ENCODE peak calls at places on chromosomes 3 and 15, in ten cellular contexts. O, N, V, M, C, X, K, R, H and A are unnamed samples. For H3K9me3, the result is how much of the 10 kb centered on the place peaks cover.

GRCh38 chr3:138092023-138092422 is 23.4 kb downstream of the DZIP1L start:
- DNase-seq in M (no peak), R (no peak), H (no peak), O (no peak), V (no peak), N (peak), X (no peak), K (no peak), C (no peak), A (no peak)

GRCh38 chr3:43786102-43786952 is 95.6 kb downstream of the ABHD5 start:
- DNase-seq in C (no peak), X (no peak), R (no peak), H (no peak), V (peak), O (no peak), K (no peak), M (no peak), N (no peak), A (no peak)

GRCh38 chr3:117411991-117412390 is 702.4 kb downstream of the TUSC7 start:
- DNase-seq in N (no peak), O (no peak), X (no peak), V (no peak), R (no peak), H (no peak), K (no peak), C (no peak), M (no peak), A (no peak)

GRCh38 chr15:38563723-38564519 is 693 bp downstream of the RASGRP1 start:
- DNase-seq in O (peak), V (peak), C (peak), N (no peak), H (peak), R (peak), X (no peak), M (peak), K (peak), A (peak)

GRCh38 chr15:32872606-32873291 is 154.9 kb downstream of the GREM1 start:
- DNase-seq in O (peak), H (no peak), N (peak), M (no peak), C (no peak), R (no peak), X (peak), K (peak), V (no peak), A (peak)

GRCh38 chr3:149686996-149687395 is 29.2 kb upstream of the WWTR1 start:
- DNase-seq in V (no peak), M (no peak), C (no peak), O (no peak), N (no peak), X (no peak), K (no peak), R (no peak), H (no peak), A (no peak)

GRCh38 chr3:139202959-139203349 is 140.9 kb upstream of the MRPS22 start:
- DNase-seq in O (no peak), R (no peak), V (no peak), K (no peak), H (no peak), M (no peak), N (no peak), C (no peak), X (no peak), A (no peak)

GRCh38 chr15:56916825-56917477 is 1.5 kb upstream of the TCF12 start:
- DNase-seq in K (no peak), O (no peak), N (no peak), R (no peak), X (no peak), V (no peak), H (no peak), C (no peak), M (no peak), A (no peak)

GRCh38 chr15:85770014-85770721 is 24.6 kb downstream of the KLHL25 start:
- DNase-seq in V (no peak), M (no peak), C (no peak), O (no peak), R (no peak), H (no peak), K (no peak), N (no peak), X (no peak), A (no peak)

GRCh38 chr3:178352300-178353021 is 183.8 kb upstream of the KCNMB2 start:
- DNase-seq in X (peak), O (no peak), N (peak), H (no peak), M (peak), R (peak), C (no peak), V (no peak), K (no peak), A (peak)

GRCh38 chr3:194395767-194396527 is 3.1 kb downstream of the GP5 start:
- DNase-seq in V (peak), M (no peak), X (no peak), C (no peak), O (peak), R (no peak), H (no peak), K (no peak), N (peak), A (no peak)

GRCh38 chr3:72131899-72132298 is 347.0 kb upstream of the PROK2 start:
- DNase-seq in H (no peak), O (no peak), V (no peak), R (no peak), X (no peak), N (no peak), C (no peak), M (no peak), K (no peak), A (no peak)

GRCh38 chr15:96307856-96308394 is 22.6 kb upstream of the NR2F2 start:
- DNase-seq in M (no peak), C (no peak), V (no peak), H (no peak), O (no peak), R (no peak), K (no peak), X (no peak), N (no peak), A (no peak)

GRCh38 chr15:96303503-96304054 is 26.9 kb upstream of the NR2F2 start:
- DNase-seq in N (no peak), O (no peak), M (no peak), H (no peak), K (no peak), X (no peak), R (no peak), C (no peak), V (no peak), A (no peak)

GRCh38 chr15:96304839-96305238 is 25.7 kb upstream of the NR2F2 start:
- DNase-seq in V (no peak), K (no peak), M (no peak), O (no peak), R (no peak), X (no peak), N (no peak), C (no peak), H (no peak), A (no peak)

GRCh38 chr15:96309143-96309542 is 21.4 kb upstream of the NR2F2 start:
- DNase-seq in V (no peak), M (no peak), C (no peak), X (no peak), O (no peak), N (no peak), R (no peak), H (no peak), K (no peak), A (no peak)

DNA sequence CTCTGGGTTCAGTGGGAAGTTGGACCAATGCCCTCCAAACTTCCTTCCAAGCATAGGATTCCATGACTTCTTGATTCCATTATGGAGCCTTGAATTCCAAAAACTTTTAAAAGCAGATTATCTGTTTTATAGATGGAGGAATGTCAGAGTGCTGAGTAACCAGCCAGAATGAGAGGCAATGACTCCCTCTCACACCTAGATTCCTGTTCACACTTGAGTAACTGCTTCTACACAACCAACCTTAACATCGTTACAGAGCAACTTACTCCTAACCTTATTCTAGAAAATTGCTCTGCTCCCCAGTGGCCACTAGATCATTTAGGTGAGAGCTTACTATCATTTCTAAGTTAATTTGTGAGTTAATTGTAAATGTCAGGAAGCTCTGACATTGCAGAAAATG is 24.2 kb upstream of the NR2F2 start:
- DNase-seq in C (no peak), H (no peak), O (no peak), K (no peak), M (no peak), V (no peak), X (no peak), R (no peak), N (no peak), A (no peak)
- H3K9me3 ChIP-seq in C (under half), H (under half), O (under half), K (under half), M (under half), V (under half), X (under half), R (under half), N (under half), A (under half)

GRCh38 chr3:67655364-67656121 is 1.1 kb upstream of the SUCLG2 start:
- DNase-seq in C (no peak), N (no peak), K (peak), X (no peak), V (no peak), H (peak), R (peak), M (no peak), O (peak), A (no peak)
- H3K4me3 ChIP-seq in C (no peak), N (no peak), K (peak), X (no peak), V (peak), H (peak), R (peak), M (no peak), O (no peak), A (no peak)

DNA sequence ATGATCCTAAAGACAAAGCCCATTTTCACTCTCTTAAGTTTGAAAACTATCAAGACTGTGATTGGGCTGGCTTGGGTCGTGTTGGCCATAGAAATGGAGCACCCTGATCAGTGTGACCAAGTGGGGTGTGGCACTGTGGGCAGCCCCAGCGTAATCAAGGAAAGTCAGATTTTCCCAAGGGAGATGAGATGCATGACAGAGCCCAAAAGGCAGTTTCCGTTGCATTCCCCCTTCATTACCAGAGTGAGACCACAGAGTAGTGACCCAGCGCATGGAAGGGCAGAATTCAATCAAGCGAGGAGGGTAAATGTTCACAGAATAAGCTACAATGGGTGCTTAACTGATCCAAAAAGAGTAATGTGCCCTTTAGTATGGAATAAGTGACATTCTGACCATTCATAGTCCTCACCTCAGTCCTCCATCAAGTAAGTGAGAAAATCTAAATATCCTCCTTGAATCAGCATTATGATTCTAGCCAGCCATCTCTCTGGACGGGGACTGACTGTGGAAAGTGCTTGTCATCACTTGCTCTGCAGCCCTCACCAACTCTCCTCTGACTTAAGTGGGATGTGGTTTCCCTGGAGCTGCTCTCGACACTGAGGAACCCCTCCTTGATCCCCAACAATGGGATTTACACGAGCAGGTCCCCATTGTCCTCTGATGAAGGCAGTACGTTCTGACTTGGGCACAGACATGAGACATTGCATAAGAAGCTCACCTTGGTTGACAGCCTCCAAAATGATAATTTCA is 430.5 kb downstream of the OCA2 start:
- DNase-seq in X (no peak), C (no peak), H (no peak), N (no peak), O (no peak), V (no peak), K (no peak), R (no peak), M (no peak), A (no peak)
- H3K9me3 ChIP-seq in X (under half), C (under half), H (under half), N (under half), O (under half), V (under half), K (under half), R (under half), M (under half), A (under half)

GRCh38 chr15:45129651-45130129 is at the start of the genes DUOX1 and DUOXA1:
- DNase-seq in O (peak), X (no peak), H (no peak), M (no peak), R (no peak), V (peak), K (no peak), N (no peak), C (peak), A (no peak)
- H3K4me3 ChIP-seq in O (no peak), X (no peak), H (no peak), M (peak), R (no peak), V (peak), K (peak), N (no peak), C (no peak), A (no peak)